ENCODE peak calls at places on chromosomes 12 and 14, in nine cellular contexts. One of them, this sample, is unnamed.

GRCh38 chr14:103512701-103513611 is 9.7 kb downstream of the CKB start:
- DNase-seq in A549: no peak
- DNase-seq in body of pancreas: no peak
- DNase-seq in adrenal gland: no peak
- DNase-seq in esophagus squamous epithelium: no peak
- DNase-seq in stomach: peak
- DNase-seq in uterus: peak
- DNase-seq in GM12891: no peak
- DNase-seq in NB4: no peak
- DNase-seq in this sample: no peak

GRCh38 chr12:68189766-68190700 is 30.5 kb upstream of the IFNG start:
- DNase-seq in A549: no peak
- DNase-seq in body of pancreas: no peak
- DNase-seq in adrenal gland: no peak
- DNase-seq in esophagus squamous epithelium: no peak
- DNase-seq in stomach: no peak
- DNase-seq in uterus: no peak
- DNase-seq in GM12891: no peak
- DNase-seq in NB4: peak
- DNase-seq in this sample: no peak

GRCh38 chr12:4766445-4766844 is 46.2 kb downstream of the GALNT8 start:
- DNase-seq in A549: no peak
- DNase-seq in body of pancreas: no peak
- DNase-seq in adrenal gland: no peak
- DNase-seq in esophagus squamous epithelium: no peak
- DNase-seq in stomach: no peak
- DNase-seq in uterus: no peak
- DNase-seq in GM12891: no peak
- DNase-seq in NB4: no peak
- DNase-seq in this sample: no peak

GRCh38 chr14:71388862-71389261 is 481.6 kb downstream of the PCNX1 start:
- DNase-seq in A549: no peak
- DNase-seq in body of pancreas: no peak
- DNase-seq in adrenal gland: no peak
- DNase-seq in esophagus squamous epithelium: no peak
- DNase-seq in stomach: no peak
- DNase-seq in uterus: no peak
- DNase-seq in GM12891: no peak
- DNase-seq in NB4: no peak
- DNase-seq in this sample: no peak

GRCh38 chr14:74661726-74662450 is 49.9 kb upstream of the LTBP2 start:
- DNase-seq in A549: no peak
- DNase-seq in body of pancreas: no peak
- DNase-seq in adrenal gland: no peak
- DNase-seq in esophagus squamous epithelium: no peak
- DNase-seq in stomach: no peak
- DNase-seq in uterus: peak
- DNase-seq in GM12891: no peak
- DNase-seq in NB4: no peak
- DNase-seq in this sample: peak

GRCh38 chr12:101854747-101855146 is 22.6 kb upstream of the DRAM1 start:
- DNase-seq in A549: no peak
- DNase-seq in body of pancreas: no peak
- DNase-seq in adrenal gland: no peak
- DNase-seq in esophagus squamous epithelium: no peak
- DNase-seq in stomach: no peak
- DNase-seq in uterus: no peak
- DNase-seq in GM12891: no peak
- DNase-seq in NB4: peak
- DNase-seq in this sample: no peak

GRCh38 chr12:48788522-48788851 is 402 bp downstream of the ADCY6 start:
- DNase-seq in A549: no peak
- DNase-seq in body of pancreas: peak
- DNase-seq in adrenal gland: no peak
- DNase-seq in esophagus squamous epithelium: no peak
- DNase-seq in stomach: no peak
- DNase-seq in uterus: no peak
- DNase-seq in GM12891: no peak
- DNase-seq in NB4: no peak
- DNase-seq in this sample: no peak

GRCh38 chr12:62724285-62724684 is 210.7 kb downstream of the PPM1H start:
- DNase-seq in A549: no peak
- DNase-seq in body of pancreas: no peak
- DNase-seq in adrenal gland: no peak
- DNase-seq in esophagus squamous epithelium: no peak
- DNase-seq in stomach: no peak
- DNase-seq in uterus: no peak
- DNase-seq in GM12891: no peak
- DNase-seq in NB4: no peak
- DNase-seq in this sample: no peak

GRCh38 chr12:98373019-98373554 is 142.3 kb upstream of the TMPO start:
- DNase-seq in A549: peak
- DNase-seq in body of pancreas: no peak
- DNase-seq in adrenal gland: peak
- DNase-seq in esophagus squamous epithelium: no peak
- DNase-seq in stomach: no peak
- DNase-seq in uterus: no peak
- DNase-seq in GM12891: no peak
- DNase-seq in NB4: peak
- DNase-seq in this sample: no peak

GRCh38 chr12:52643233-52644077 is 8.6 kb downstream of the KRT2 start:
- DNase-seq in A549: no peak
- DNase-seq in body of pancreas: no peak
- DNase-seq in adrenal gland: no peak
- DNase-seq in esophagus squamous epithelium: no peak
- DNase-seq in stomach: no peak
- DNase-seq in uterus: no peak
- DNase-seq in GM12891: no peak
- DNase-seq in NB4: no peak
- DNase-seq in this sample: no peak

GRCh38 chr14:27236601-27237000 is 638.8 kb upstream of the NOVA1 start:
- DNase-seq in A549: no peak
- DNase-seq in body of pancreas: no peak
- DNase-seq in adrenal gland: no peak
- DNase-seq in esophagus squamous epithelium: no peak
- DNase-seq in stomach: no peak
- DNase-seq in uterus: no peak
- DNase-seq in GM12891: no peak
- DNase-seq in NB4: no peak
- DNase-seq in this sample: no peak

GRCh38 chr14:91229743-91230200 is 14.7 kb downstream of the GPR68 start:
- DNase-seq in A549: no peak
- DNase-seq in body of pancreas: no peak
- DNase-seq in adrenal gland: no peak
- DNase-seq in esophagus squamous epithelium: no peak
- DNase-seq in stomach: no peak
- DNase-seq in uterus: no peak
- DNase-seq in GM12891: peak
- DNase-seq in NB4: peak
- DNase-seq in this sample: no peak

GRCh38 chr12:115500872-115501271 is 776.6 kb downstream of the MED13L start:
- DNase-seq in A549: no peak
- DNase-seq in body of pancreas: no peak
- DNase-seq in adrenal gland: no peak
- DNase-seq in esophagus squamous epithelium: no peak
- DNase-seq in stomach: no peak
- DNase-seq in uterus: no peak
- DNase-seq in GM12891: no peak
- DNase-seq in NB4: no peak
- DNase-seq in this sample: no peak

GRCh38 chr14:61322011-61322798 is 826 bp downstream of the PRKCH start:
- DNase-seq in A549: peak
- DNase-seq in body of pancreas: peak
- DNase-seq in adrenal gland: peak
- DNase-seq in esophagus squamous epithelium: no peak
- DNase-seq in stomach: peak
- DNase-seq in uterus: no peak
- DNase-seq in GM12891: no peak
- DNase-seq in NB4: no peak
- DNase-seq in this sample: no peak

GRCh38 chr12:113887906-113888305 is 78.2 kb downstream of the RBM19 start:
- DNase-seq in A549: no peak
- DNase-seq in body of pancreas: no peak
- DNase-seq in adrenal gland: no peak
- DNase-seq in esophagus squamous epithelium: no peak
- DNase-seq in stomach: no peak
- DNase-seq in uterus: no peak
- DNase-seq in GM12891: no peak
- DNase-seq in NB4: no peak
- DNase-seq in this sample: no peak

DNA sequence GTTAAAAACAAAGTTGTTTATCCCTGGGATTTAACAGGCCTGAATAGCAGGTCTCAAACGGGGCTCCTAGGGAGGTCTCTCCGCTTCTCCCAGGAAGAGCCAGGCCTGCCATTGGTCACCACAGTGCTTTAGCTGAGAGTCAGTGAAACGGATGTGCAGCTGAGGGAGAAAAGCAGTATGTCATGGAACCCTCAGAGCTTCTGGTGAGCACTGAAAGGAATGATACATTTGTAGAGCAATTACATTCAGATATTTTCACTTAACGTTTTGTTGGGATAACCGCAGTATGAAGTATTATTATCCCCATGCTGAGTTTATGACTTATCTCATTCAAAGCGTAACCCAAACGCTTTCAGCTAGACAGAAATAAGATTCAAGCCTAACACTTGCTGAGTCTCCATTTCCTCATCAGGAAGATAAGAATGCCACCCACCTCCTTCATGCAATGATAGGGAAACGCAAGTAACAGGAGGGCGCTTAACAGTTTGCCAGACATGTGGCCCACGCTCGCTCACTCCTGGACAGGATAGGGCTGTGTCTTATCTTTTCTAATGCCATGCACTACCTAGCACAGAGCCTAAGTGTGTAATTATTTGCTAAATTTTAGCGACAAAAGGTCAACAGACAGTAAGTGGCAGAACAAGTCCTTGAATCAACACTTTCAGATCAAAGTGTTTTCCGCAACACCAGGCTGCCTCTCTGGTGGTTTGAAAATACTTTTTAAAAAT is 28.2 kb downstream of the DAD1 start:
- DNase-seq in A549: no peak
- DNase-seq in body of pancreas: peak
- DNase-seq in adrenal gland: no peak
- DNase-seq in esophagus squamous epithelium: no peak
- DNase-seq in stomach: peak
- DNase-seq in uterus: no peak
- DNase-seq in GM12891: no peak
- DNase-seq in NB4: peak
- DNase-seq in this sample: no peak
- TF ChIP-seq POLR2A in A549: no peak
- TF ChIP-seq POLR2A in body of pancreas: no peak
- TF ChIP-seq POLR2A in adrenal gland: no peak
- TF ChIP-seq POLR2A in esophagus squamous epithelium: no peak
- TF ChIP-seq POLR2A in stomach: no peak
- TF ChIP-seq POLR2A in uterus: no peak
- TF ChIP-seq POLR2A in GM12891: no peak
- TF ChIP-seq POLR2A in NB4: peak
- TF ChIP-seq POLR2A in this sample: no peak

GRCh38 chr12:32534698-32535097 is 135.3 kb downstream of the FGD4 start:
- DNase-seq in A549: no peak
- DNase-seq in body of pancreas: no peak
- DNase-seq in adrenal gland: no peak
- DNase-seq in esophagus squamous epithelium: no peak
- DNase-seq in stomach: no peak
- DNase-seq in uterus: no peak
- DNase-seq in GM12891: no peak
- DNase-seq in NB4: no peak
- DNase-seq in this sample: no peak

GRCh38 chr12:32532951-32533350 is 133.6 kb downstream of the FGD4 start:
- DNase-seq in A549: no peak
- DNase-seq in body of pancreas: no peak
- DNase-seq in adrenal gland: no peak
- DNase-seq in esophagus squamous epithelium: no peak
- DNase-seq in stomach: no peak
- DNase-seq in uterus: no peak
- DNase-seq in GM12891: no peak
- DNase-seq in NB4: no peak
- DNase-seq in this sample: no peak

GRCh38 chr12:32533971-32534590 is 134.7 kb downstream of the FGD4 start:
- DNase-seq in A549: peak
- DNase-seq in body of pancreas: peak
- DNase-seq in adrenal gland: peak
- DNase-seq in esophagus squamous epithelium: peak
- DNase-seq in stomach: peak
- DNase-seq in uterus: peak
- DNase-seq in GM12891: no peak
- DNase-seq in NB4: peak
- DNase-seq in this sample: peak

GRCh38 chr12:32536000-32536345 is 136.6 kb downstream of the FGD4 start:
- DNase-seq in A549: no peak
- DNase-seq in body of pancreas: no peak
- DNase-seq in adrenal gland: no peak
- DNase-seq in esophagus squamous epithelium: no peak
- DNase-seq in stomach: no peak
- DNase-seq in uterus: no peak
- DNase-seq in GM12891: no peak
- DNase-seq in NB4: no peak
- DNase-seq in this sample: no peak

GRCh38 chr12:32535260-32535999 is 136.1 kb downstream of the FGD4 start:
- DNase-seq in A549: peak
- DNase-seq in body of pancreas: peak
- DNase-seq in adrenal gland: peak
- DNase-seq in esophagus squamous epithelium: no peak
- DNase-seq in stomach: peak
- DNase-seq in uterus: peak
- DNase-seq in GM12891: no peak
- DNase-seq in NB4: peak
- DNase-seq in this sample: peak
- TF ChIP-seq POLR2A in A549: no peak
- TF ChIP-seq POLR2A in body of pancreas: no peak
- TF ChIP-seq POLR2A in adrenal gland: no peak
- TF ChIP-seq POLR2A in esophagus squamous epithelium: no peak
- TF ChIP-seq POLR2A in stomach: no peak
- TF ChIP-seq POLR2A in uterus: no peak
- TF ChIP-seq POLR2A in GM12891: no peak
- TF ChIP-seq POLR2A in NB4: no peak
- TF ChIP-seq POLR2A in this sample: no peak

DNA sequence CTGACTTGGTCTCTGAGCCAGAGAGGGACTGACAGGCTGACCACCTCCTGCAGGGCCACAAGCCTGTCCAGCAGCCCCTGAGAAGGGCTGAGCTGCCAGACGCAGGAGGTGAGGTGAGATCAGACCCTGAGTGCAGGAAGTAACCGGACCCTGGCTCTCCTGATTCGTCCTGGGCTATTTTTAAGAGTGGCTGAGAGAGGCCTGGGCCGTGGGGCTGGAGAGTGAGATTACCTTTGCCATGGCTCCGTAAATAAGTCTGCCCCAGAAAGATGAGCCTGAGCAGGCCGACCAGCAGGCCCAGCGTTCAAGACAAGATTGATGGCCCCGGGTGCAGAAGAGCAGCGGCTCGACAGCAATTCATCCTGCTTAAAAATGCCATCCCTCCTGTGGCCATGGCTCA is 54.2 kb downstream of the SPTB start:
- DNase-seq in A549: no peak
- DNase-seq in body of pancreas: no peak
- DNase-seq in adrenal gland: no peak
- DNase-seq in esophagus squamous epithelium: no peak
- DNase-seq in stomach: no peak
- DNase-seq in uterus: no peak
- DNase-seq in GM12891: no peak
- DNase-seq in NB4: no peak
- DNase-seq in this sample: no peak
- TF ChIP-seq POLR2A in A549: no peak
- TF ChIP-seq POLR2A in body of pancreas: no peak
- TF ChIP-seq POLR2A in adrenal gland: no peak
- TF ChIP-seq POLR2A in esophagus squamous epithelium: no peak
- TF ChIP-seq POLR2A in stomach: no peak
- TF ChIP-seq POLR2A in uterus: no peak
- TF ChIP-seq POLR2A in GM12891: no peak
- TF ChIP-seq POLR2A in NB4: no peak
- TF ChIP-seq POLR2A in this sample: no peak

GRCh38 chr12:56338643-56339422 is at the start of gene IL23A:
- DNase-seq in A549: no peak
- DNase-seq in body of pancreas: no peak
- DNase-seq in adrenal gland: no peak
- DNase-seq in esophagus squamous epithelium: no peak
- DNase-seq in stomach: no peak
- DNase-seq in uterus: no peak
- DNase-seq in GM12891: peak
- DNase-seq in NB4: no peak
- DNase-seq in this sample: no peak
- TF ChIP-seq POLR2A in A549: no peak
- TF ChIP-seq POLR2A in body of pancreas: no peak
- TF ChIP-seq POLR2A in adrenal gland: no peak
- TF ChIP-seq POLR2A in esophagus squamous epithelium: no peak
- TF ChIP-seq POLR2A in stomach: no peak
- TF ChIP-seq POLR2A in uterus: no peak
- TF ChIP-seq POLR2A in GM12891: peak
- TF ChIP-seq POLR2A in NB4: no peak
- TF ChIP-seq POLR2A in this sample: no peak

This sample was measured in tibial nerve.